ENCODE peak calls at places on chromosomes 4 and X, in eight cellular contexts. N, W, S, T, G, Z, O and H are unnamed samples.

GRCh38 chr4:180059216-180059881 is 2183.9 kb upstream of the TENM3 start:
- DNase-seq in N (peak), W (no peak), S (peak), T (peak), G (no peak), Z (no peak), O (no peak), H (no peak)

GRCh38 chr4:139838811-139839210 is 173.2 kb downstream of the MGST2 start:
- DNase-seq in N (no peak), W (no peak), S (no peak), T (no peak), G (no peak), Z (no peak), O (no peak), H (no peak)

GRCh38 chrX:19611636-19612376 is 96.5 kb upstream of the MAP3K15 start:
- DNase-seq in N (no peak), W (no peak), S (no peak), T (no peak), G (no peak), Z (no peak), O (no peak), H (no peak)

GRCh38 chrX:39945709-39946108 is 152.0 kb downstream of the BCOR start:
- DNase-seq in N (no peak), W (no peak), S (no peak), T (no peak), G (no peak), Z (no peak), O (no peak), H (no peak)

GRCh38 chr4:46388860-46389259 is 1.1 kb downstream of the GABRA2 start:
- DNase-seq in N (no peak), W (no peak), S (no peak), T (no peak), G (no peak), Z (no peak), O (no peak), H (no peak)

GRCh38 chrX:2320580-2321327 is 180.0 kb downstream of the DHRSX start:
- DNase-seq in N (no peak), W (peak), S (no peak), T (no peak), G (no peak), Z (no peak), O (no peak), H (peak)

GRCh38 chr4:26029512-26030131 is 115.6 kb downstream of the SMIM20 start:
- DNase-seq in N (no peak), W (no peak), S (no peak), T (no peak), G (no peak), Z (no peak), O (no peak), H (no peak)

GRCh38 chr4:646460-646859 is 21.1 kb downstream of the PDE6B start:
- DNase-seq in N (no peak), W (no peak), S (no peak), T (no peak), G (peak), Z (no peak), O (no peak), H (no peak)

GRCh38 chr4:152935661-152936445 is at the start of gene FHDC1:
- DNase-seq in N (peak), W (peak), S (no peak), T (no peak), G (no peak), Z (no peak), O (no peak), H (no peak)

GRCh38 chr4:88757067-88757466 is 59.4 kb upstream of the NAP1L5 start:
- DNase-seq in N (no peak), W (no peak), S (no peak), T (no peak), G (no peak), Z (no peak), O (no peak), H (no peak)

GRCh38 chr4:142567199-142567598 is 278.9 kb downstream of the INPP4B start:
- DNase-seq in N (peak), W (peak), S (no peak), T (peak), G (peak), Z (peak), O (no peak), H (peak)

GRCh38 chr4:7067523-7068278 is at the start of gene GRPEL1:
- DNase-seq in N (peak), W (peak), S (peak), T (peak), G (peak), Z (peak), O (no peak), H (peak)

GRCh38 chr4:14856076-14856926 is 146.0 kb upstream of the CPEB2 start:
- DNase-seq in N (no peak), W (peak), S (peak), T (peak), G (peak), Z (no peak), O (no peak), H (peak)

GRCh38 chr4:182453830-182454229 is 210.6 kb downstream of the TENM3 start:
- DNase-seq in N (no peak), W (no peak), S (no peak), T (no peak), G (no peak), Z (no peak), O (no peak), H (no peak)

GRCh38 chr4:139921551-139922184 is 232.3 kb downstream of the MAML3 start:
- DNase-seq in N (no peak), W (no peak), S (no peak), T (no peak), G (no peak), Z (no peak), O (no peak), H (peak)

GRCh38 chr4:5460106-5460801 is 248.1 kb downstream of the EVC2 start:
- DNase-seq in N (peak), W (peak), S (no peak), T (peak), G (no peak), Z (peak), O (no peak), H (no peak)

GRCh38 chrX:134753185-134754008 is 95.1 kb upstream of the PLAC1 start:
- DNase-seq in N (no peak), W (peak), S (peak), T (no peak), G (no peak), Z (no peak), O (no peak), H (peak)

GRCh38 chr4:148634476-148634875 is 192.3 kb upstream of the NR3C2 start:
- DNase-seq in N (no peak), W (peak), S (peak), T (no peak), G (no peak), Z (no peak), O (no peak), H (peak)

GRCh38 chr4:23818097-23818648 is 71.7 kb downstream of the PPARGC1A start:
- DNase-seq in N (no peak), W (no peak), S (no peak), T (no peak), G (no peak), Z (no peak), O (no peak), H (no peak)

GRCh38 chr4:123477804-123478209 is 81.2 kb downstream of the SPRY1 start:
- DNase-seq in N (no peak), W (no peak), S (peak), T (peak), G (no peak), Z (no peak), O (peak), H (no peak)

GRCh38 chr4:160877087-160877790 is 1286.6 kb downstream of the FSTL5 start:
- DNase-seq in N (peak), W (peak), S (peak), T (peak), G (no peak), Z (no peak), O (no peak), H (peak)

GRCh38 chr4:103498161-103499070 is 221.4 kb downstream of the TACR3 start:
- DNase-seq in N (no peak), W (peak), S (peak), T (no peak), G (peak), Z (no peak), O (no peak), H (peak)

GRCh38 chr4:41161355-41161754 is 53.0 kb downstream of the APBB2 start:
- DNase-seq in N (no peak), W (no peak), S (no peak), T (no peak), G (no peak), Z (no peak), O (no peak), H (no peak)

GRCh38 chr4:18020145-18020670 is 1.3 kb downstream of the LCORL start:
- DNase-seq in N (no peak), W (peak), S (peak), T (peak), G (no peak), Z (no peak), O (no peak), H (no peak)

GRCh38 chr4:6105311-6105911 is 87.2 kb upstream of the C4orf50 start:
- DNase-seq in N (peak), W (no peak), S (no peak), T (no peak), G (no peak), Z (no peak), O (no peak), H (no peak)

GRCh38 chr4:1583051-1583785 is 100.9 kb downstream of the FAM53A start:
- DNase-seq in N (peak), W (no peak), S (no peak), T (no peak), G (no peak), Z (no peak), O (no peak), H (no peak)

GRCh38 chr4:99815597-99816011 is 1.0 kb upstream of the DAPP1 start:
- DNase-seq in N (peak), W (peak), S (peak), T (no peak), G (no peak), Z (no peak), O (no peak), H (peak)

GRCh38 chr4:7546809-7547367 is 112.2 kb upstream of the PSAPL1 start:
- DNase-seq in N (no peak), W (no peak), S (no peak), T (no peak), G (no peak), Z (no peak), O (no peak), H (peak)

GRCh38 chr4:84496356-84497219 is 2.5 kb downstream of the NKX6-1 start:
- DNase-seq in N (peak), W (no peak), S (no peak), T (no peak), G (no peak), Z (no peak), O (no peak), H (no peak)